ENCODE peak calls at places on chromosome 12, in six cellular contexts. P is adipocyte; S is HFF-Myc; Z is stimulated activated CD8-positive, alpha-beta memory T cell treated with anti-CD3 and anti-CD28 coated beads, Interleukin-4, amount 100 ng/mL, for 4 hours; C is foreskin fibroblast; L is NCI-H2081. U is an unnamed sample.

GRCh38 chr12:46153267-46153872 is 115.5 kb downstream of the SLC38A1 start:
- DNase-seq in L (peak), P (peak), C (peak), Z (no peak), S (no peak), U (no peak)

GRCh38 chr12:58443273-58443980 is 476.9 kb downstream of the LRIG3 start:
- DNase-seq in P (peak), L (no peak), Z (no peak), C (peak), S (no peak), U (no peak)

GRCh38 chr12:33427071-33427470 is 12.5 kb downstream of the SYT10 start:
- DNase-seq in C (no peak), P (no peak), S (no peak), L (no peak), Z (no peak), U (no peak)

GRCh38 chr12:62435337-62436163 is 31.1 kb upstream of the MON2 start:
- DNase-seq in S (peak), C (peak), L (no peak), P (peak), Z (no peak), U (no peak)

GRCh38 chr12:80053048-80053790 is 46.1 kb upstream of the OTOGL start:
- DNase-seq in C (peak), P (peak), S (peak), L (no peak), Z (no peak), U (no peak)

GRCh38 chr12:84502180-84502857 is 410.3 kb downstream of the SLC6A15 start:
- DNase-seq in S (no peak), C (peak), Z (no peak), P (no peak), L (no peak), U (no peak)

GRCh38 chr12:64457036-64457435 is 5.1 kb downstream of the TBK1 start:
- DNase-seq in C (no peak), Z (no peak), L (no peak), S (no peak), P (no peak), U (no peak)

GRCh38 chr12:45850302-45850701 is 120.8 kb downstream of the ARID2 start:
- DNase-seq in P (no peak), S (no peak), Z (no peak), L (no peak), C (no peak), U (no peak)

GRCh38 chr12:11701398-11701797 is 51.9 kb downstream of the ETV6 start:
- DNase-seq in C (no peak), P (no peak), L (no peak), Z (no peak), S (no peak), U (no peak)

GRCh38 chr12:104055686-104056388 is 5.8 kb upstream of the GLT8D2 start:
- DNase-seq in P (peak), S (no peak), Z (no peak), C (peak), L (peak), U (no peak)